ENCODE peak calls at places on chromosomes 3 and 15, in six cellular contexts. One of them, this sample, is unnamed.
A peak's percentile ranks its signal among the peaks of the same experiment; 100 is the strongest.

GRCh38 chr3:196227086-196227485 is 10.8 kb downstream of the SLC51A start:
- DNase-seq in GM20000: no peak
- DNase-seq in HFF-Myc: no peak
- DNase-seq in AG10803: peak; percentile 11
- DNase-seq in cardiac muscle cell: no peak
- DNase-seq in astrocyte: no peak
- DNase-seq in this sample: no peak

GRCh38 chr3:43016513-43016865 is 37.4 kb downstream of the GASK1A start:
- DNase-seq in GM20000: no peak
- DNase-seq in HFF-Myc: no peak
- DNase-seq in AG10803: no peak
- DNase-seq in cardiac muscle cell: no peak
- DNase-seq in astrocyte: no peak
- DNase-seq in this sample: no peak

GRCh38 chr3:197499427-197499826 is 56.3 kb downstream of the BDH1 start:
- DNase-seq in GM20000: no peak
- DNase-seq in HFF-Myc: no peak
- DNase-seq in AG10803: peak; percentile 52
- DNase-seq in cardiac muscle cell: no peak
- DNase-seq in astrocyte: peak; percentile 92
- DNase-seq in this sample: no peak

GRCh38 chr15:56342653-56343052 is 22.6 kb upstream of the TEX9 start:
- DNase-seq in GM20000: no peak
- DNase-seq in HFF-Myc: no peak
- DNase-seq in AG10803: peak; percentile 21
- DNase-seq in cardiac muscle cell: no peak
- DNase-seq in astrocyte: peak; percentile 39
- DNase-seq in this sample: no peak

GRCh38 chr3:44894485-44894884 is 20.1 kb downstream of the TGM4 start:
- DNase-seq in GM20000: no peak
- DNase-seq in HFF-Myc: no peak
- DNase-seq in AG10803: peak; percentile 55
- DNase-seq in cardiac muscle cell: no peak
- DNase-seq in astrocyte: no peak
- DNase-seq in this sample: no peak

GRCh38 chr15:64461577-64462162 is 1.3 kb downstream of the ZNF609 start:
- DNase-seq in GM20000: peak; percentile 50
- DNase-seq in HFF-Myc: no peak
- DNase-seq in AG10803: peak; percentile 21
- DNase-seq in cardiac muscle cell: peak; percentile 23
- DNase-seq in astrocyte: peak; percentile 16
- DNase-seq in this sample: no peak

GRCh38 chr3:30504939-30505338 is 101.5 kb upstream of the TGFBR2 start:
- DNase-seq in GM20000: no peak
- DNase-seq in HFF-Myc: no peak
- DNase-seq in AG10803: no peak
- DNase-seq in cardiac muscle cell: no peak
- DNase-seq in astrocyte: peak; percentile 76
- DNase-seq in this sample: no peak

GRCh38 chr3:182692685-182693084 is 100.6 kb upstream of the ATP11B start:
- DNase-seq in GM20000: no peak
- DNase-seq in HFF-Myc: no peak
- DNase-seq in AG10803: no peak
- DNase-seq in cardiac muscle cell: no peak
- DNase-seq in astrocyte: no peak
- DNase-seq in this sample: no peak

GRCh38 chr3:159786489-159787181 is 202.0 kb upstream of the IL12A start:
- DNase-seq in GM20000: no peak
- DNase-seq in HFF-Myc: no peak
- DNase-seq in AG10803: no peak
- DNase-seq in cardiac muscle cell: no peak
- DNase-seq in astrocyte: peak; percentile 61
- DNase-seq in this sample: no peak

GRCh38 chr15:62135532-62136134 is 29.5 kb downstream of the C2CD4B start:
- DNase-seq in GM20000: no peak
- DNase-seq in HFF-Myc: peak; percentile 27
- DNase-seq in AG10803: no peak
- DNase-seq in cardiac muscle cell: no peak
- DNase-seq in astrocyte: peak; percentile 73
- DNase-seq in this sample: no peak

GRCh38 chr15:67343206-67343605 is 88.6 kb downstream of the IQCH start:
- DNase-seq in GM20000: no peak
- DNase-seq in HFF-Myc: no peak
- DNase-seq in AG10803: no peak
- DNase-seq in cardiac muscle cell: no peak
- DNase-seq in astrocyte: no peak
- DNase-seq in this sample: no peak

GRCh38 chr3:155712008-155712407 is 32.9 kb downstream of the PLCH1 start:
- DNase-seq in GM20000: peak; percentile 42
- DNase-seq in HFF-Myc: no peak
- DNase-seq in AG10803: peak; percentile 1
- DNase-seq in cardiac muscle cell: no peak
- DNase-seq in astrocyte: no peak
- DNase-seq in this sample: no peak

GRCh38 chr3:170528731-170529130 is 57.1 kb downstream of the SLC7A14 start:
- DNase-seq in GM20000: no peak
- DNase-seq in HFF-Myc: no peak
- DNase-seq in AG10803: no peak
- DNase-seq in cardiac muscle cell: no peak
- DNase-seq in astrocyte: no peak
- DNase-seq in this sample: no peak

DNA sequence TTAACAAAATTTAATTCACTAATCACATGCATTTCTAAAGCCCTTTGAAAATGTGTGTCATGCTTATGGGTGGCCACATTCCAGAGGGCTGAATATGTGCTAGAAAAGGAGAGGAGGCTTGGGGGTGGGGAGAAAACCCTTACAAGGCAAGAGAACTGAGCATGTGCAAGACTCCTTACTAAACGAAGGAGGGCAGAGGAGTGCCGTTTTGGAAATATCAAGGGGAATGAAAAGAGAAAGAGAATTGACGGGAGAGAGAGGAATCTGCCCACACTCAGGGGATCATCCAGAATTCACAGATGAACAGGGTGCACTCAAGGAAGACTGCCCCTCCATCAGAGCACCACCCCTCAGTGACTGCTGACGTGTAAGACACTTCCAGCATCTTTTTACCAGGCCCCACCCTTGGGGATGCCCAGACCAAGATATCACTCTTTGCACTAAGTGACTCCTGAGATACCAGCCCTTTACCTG is 37.9 kb upstream of the TSC22D2 start:
- DNase-seq in GM20000: no peak
- DNase-seq in HFF-Myc: peak; percentile 95
- DNase-seq in AG10803: peak; percentile 98
- DNase-seq in cardiac muscle cell: peak; percentile 58
- DNase-seq in astrocyte: peak; percentile 96
- DNase-seq in this sample: peak; percentile 91
- TF ChIP-seq CTCF in GM20000: no peak
- TF ChIP-seq CTCF in HFF-Myc: peak; percentile 12
- TF ChIP-seq CTCF in AG10803: peak; percentile 45
- TF ChIP-seq CTCF in cardiac muscle cell: peak; percentile 26
- TF ChIP-seq CTCF in astrocyte: no peak
- TF ChIP-seq CTCF in this sample: peak; percentile 31

GRCh38 chr3:149964296-149964695 is 6.4 kb downstream of the PFN2 start:
- DNase-seq in GM20000: no peak
- DNase-seq in HFF-Myc: no peak
- DNase-seq in AG10803: peak; percentile 52
- DNase-seq in cardiac muscle cell: no peak
- DNase-seq in astrocyte: peak; percentile 45
- DNase-seq in this sample: no peak

GRCh38 chr3:149968216-149968615 is 2.5 kb downstream of the PFN2 start:
- DNase-seq in GM20000: no peak
- DNase-seq in HFF-Myc: no peak
- DNase-seq in AG10803: no peak
- DNase-seq in cardiac muscle cell: peak; percentile 2
- DNase-seq in astrocyte: peak; percentile 62
- DNase-seq in this sample: no peak

GRCh38 chr3:149965278-149965677 is 5.4 kb downstream of the PFN2 start:
- DNase-seq in GM20000: no peak
- DNase-seq in HFF-Myc: no peak
- DNase-seq in AG10803: peak; percentile 45
- DNase-seq in cardiac muscle cell: no peak
- DNase-seq in astrocyte: no peak
- DNase-seq in this sample: no peak

GRCh38 chr3:149969110-149969944 is 1.4 kb downstream of the PFN2 start:
- DNase-seq in GM20000: no peak
- DNase-seq in HFF-Myc: peak; percentile 54
- DNase-seq in AG10803: peak; percentile 90
- DNase-seq in cardiac muscle cell: peak; percentile 79
- DNase-seq in astrocyte: peak; percentile 83
- DNase-seq in this sample: peak; percentile 40

GRCh38 chr3:149967067-149967685 is 3.5 kb downstream of the PFN2 start:
- DNase-seq in GM20000: peak; percentile 50
- DNase-seq in HFF-Myc: no peak
- DNase-seq in AG10803: peak; percentile 61
- DNase-seq in cardiac muscle cell: peak; percentile 37
- DNase-seq in astrocyte: no peak
- DNase-seq in this sample: no peak
- TF ChIP-seq CTCF in GM20000: peak; percentile 24
- TF ChIP-seq CTCF in HFF-Myc: peak; percentile 16
- TF ChIP-seq CTCF in AG10803: peak; percentile 63
- TF ChIP-seq CTCF in cardiac muscle cell: peak; percentile 44
- TF ChIP-seq CTCF in astrocyte: peak; percentile 50
- TF ChIP-seq CTCF in this sample: peak; percentile 54

GRCh38 chr3:41881233-41881821 is 80.6 kb downstream of the ULK4 start:
- DNase-seq in GM20000: peak; percentile 25
- DNase-seq in HFF-Myc: peak; percentile 21
- DNase-seq in AG10803: peak; percentile 46
- DNase-seq in cardiac muscle cell: peak; percentile 53
- DNase-seq in astrocyte: peak; percentile 3
- DNase-seq in this sample: no peak
- TF ChIP-seq CTCF in GM20000: peak; percentile 41
- TF ChIP-seq CTCF in HFF-Myc: peak; percentile 43
- TF ChIP-seq CTCF in AG10803: peak; percentile 75
- TF ChIP-seq CTCF in cardiac muscle cell: peak; percentile 58
- TF ChIP-seq CTCF in astrocyte: peak; percentile 73
- TF ChIP-seq CTCF in this sample: peak; percentile 69

DNA sequence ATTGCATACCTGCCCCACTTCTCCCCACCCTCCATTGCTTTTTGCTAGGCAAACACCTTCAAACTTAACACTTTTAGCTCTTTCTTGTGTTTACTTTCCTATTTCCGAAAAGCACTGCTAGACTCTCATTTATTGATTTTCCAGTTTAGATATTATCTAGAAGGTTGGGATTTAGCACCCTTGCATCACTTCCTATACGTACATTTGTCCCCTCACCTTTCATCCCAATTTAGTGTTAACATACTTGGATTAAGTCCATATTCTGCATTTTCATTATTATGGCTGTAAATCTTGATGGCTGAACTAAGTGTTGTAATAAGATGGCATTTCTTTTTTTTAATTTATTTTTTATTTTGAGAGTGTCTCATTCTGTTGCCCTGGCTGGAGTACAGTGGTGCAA is 39.5 kb downstream of the GOLGA6L10 start:
- DNase-seq in GM20000: peak; percentile 0
- DNase-seq in HFF-Myc: no peak
- DNase-seq in AG10803: no peak
- DNase-seq in cardiac muscle cell: no peak
- DNase-seq in astrocyte: no peak
- DNase-seq in this sample: no peak
- TF ChIP-seq CTCF in GM20000: no peak
- TF ChIP-seq CTCF in HFF-Myc: no peak
- TF ChIP-seq CTCF in AG10803: no peak
- TF ChIP-seq CTCF in cardiac muscle cell: no peak
- TF ChIP-seq CTCF in astrocyte: no peak
- TF ChIP-seq CTCF in this sample: no peak